ENCODE peak calls at places on chromosomes 2 and 18, in nine cellular contexts. One of them, this sample, is unnamed.

GRCh38 chr2:37645363-37645762 is 26.1 kb downstream of the CDC42EP3 start:
- DNase-seq in psoas muscle: no peak
- DNase-seq in astrocyte of the cerebellum: no peak
- DNase-seq in HCT116: no peak
- DNase-seq in upper lobe of right lung: no peak
- DNase-seq in cardiac muscle cell: peak
- DNase-seq in IMR-90: peak
- DNase-seq in fibroblast of mammary gland: peak
- DNase-seq in BJ: no peak
- DNase-seq in this sample: peak

GRCh38 chr2:2663401-2664036 is 332.4 kb upstream of the MYT1L start:
- DNase-seq in psoas muscle: no peak
- DNase-seq in astrocyte of the cerebellum: peak
- DNase-seq in HCT116: no peak
- DNase-seq in upper lobe of right lung: no peak
- DNase-seq in cardiac muscle cell: no peak
- DNase-seq in IMR-90: peak
- DNase-seq in fibroblast of mammary gland: peak
- DNase-seq in BJ: no peak
- DNase-seq in this sample: no peak

GRCh38 chr2:183868153-183868552 is 730.2 kb upstream of the ZNF804A start:
- DNase-seq in psoas muscle: no peak
- DNase-seq in astrocyte of the cerebellum: no peak
- DNase-seq in HCT116: no peak
- DNase-seq in upper lobe of right lung: no peak
- DNase-seq in cardiac muscle cell: no peak
- DNase-seq in IMR-90: no peak
- DNase-seq in fibroblast of mammary gland: peak
- DNase-seq in BJ: no peak
- DNase-seq in this sample: peak

GRCh38 chr2:20015482-20016083 is 3.1 kb upstream of the MATN3 start:
- DNase-seq in psoas muscle: no peak
- DNase-seq in astrocyte of the cerebellum: peak
- DNase-seq in HCT116: peak
- DNase-seq in upper lobe of right lung: no peak
- DNase-seq in cardiac muscle cell: peak
- DNase-seq in IMR-90: peak
- DNase-seq in fibroblast of mammary gland: peak
- DNase-seq in BJ: no peak
- DNase-seq in this sample: peak

GRCh38 chr18:63234839-63235238 is 84.7 kb downstream of the BCL2 start:
- DNase-seq in psoas muscle: no peak
- DNase-seq in astrocyte of the cerebellum: no peak
- DNase-seq in HCT116: no peak
- DNase-seq in upper lobe of right lung: no peak
- DNase-seq in cardiac muscle cell: peak
- DNase-seq in IMR-90: no peak
- DNase-seq in fibroblast of mammary gland: no peak
- DNase-seq in BJ: no peak
- DNase-seq in this sample: no peak

GRCh38 chr2:191999101-191999836 is 152.4 kb upstream of the CAVIN2 start:
- DNase-seq in psoas muscle: no peak
- DNase-seq in astrocyte of the cerebellum: no peak
- DNase-seq in HCT116: no peak
- DNase-seq in upper lobe of right lung: no peak
- DNase-seq in cardiac muscle cell: no peak
- DNase-seq in IMR-90: peak
- DNase-seq in fibroblast of mammary gland: peak
- DNase-seq in BJ: no peak
- DNase-seq in this sample: no peak

GRCh38 chr2:70991742-70992141 is 2.9 kb downstream of the TEX261 start:
- DNase-seq in psoas muscle: no peak
- DNase-seq in astrocyte of the cerebellum: no peak
- DNase-seq in HCT116: no peak
- DNase-seq in upper lobe of right lung: peak
- DNase-seq in cardiac muscle cell: no peak
- DNase-seq in IMR-90: no peak
- DNase-seq in fibroblast of mammary gland: no peak
- DNase-seq in BJ: no peak
- DNase-seq in this sample: no peak

GRCh38 chr18:24876266-24876665 is 415.8 kb downstream of the HRH4 start:
- DNase-seq in psoas muscle: no peak
- DNase-seq in astrocyte of the cerebellum: no peak
- DNase-seq in HCT116: no peak
- DNase-seq in upper lobe of right lung: no peak
- DNase-seq in cardiac muscle cell: no peak
- DNase-seq in IMR-90: no peak
- DNase-seq in fibroblast of mammary gland: no peak
- DNase-seq in BJ: peak
- DNase-seq in this sample: no peak

GRCh38 chr2:118202707-118203303 is 114.5 kb downstream of the INSIG2 start:
- DNase-seq in psoas muscle: peak
- DNase-seq in astrocyte of the cerebellum: peak
- DNase-seq in HCT116: no peak
- DNase-seq in upper lobe of right lung: peak
- DNase-seq in cardiac muscle cell: peak
- DNase-seq in IMR-90: peak
- DNase-seq in fibroblast of mammary gland: peak
- DNase-seq in BJ: no peak
- DNase-seq in this sample: peak

GRCh38 chr2:235314371-235314915 is 179.4 kb upstream of the AGAP1 start:
- DNase-seq in psoas muscle: no peak
- DNase-seq in astrocyte of the cerebellum: no peak
- DNase-seq in HCT116: no peak
- DNase-seq in upper lobe of right lung: no peak
- DNase-seq in cardiac muscle cell: peak
- DNase-seq in IMR-90: no peak
- DNase-seq in fibroblast of mammary gland: peak
- DNase-seq in BJ: no peak
- DNase-seq in this sample: no peak

GRCh38 chr2:233061007-233061590 is 957 bp downstream of the INPP5D start:
- DNase-seq in psoas muscle: no peak
- DNase-seq in astrocyte of the cerebellum: no peak
- DNase-seq in HCT116: no peak
- DNase-seq in upper lobe of right lung: peak
- DNase-seq in cardiac muscle cell: no peak
- DNase-seq in IMR-90: no peak
- DNase-seq in fibroblast of mammary gland: no peak
- DNase-seq in BJ: no peak
- DNase-seq in this sample: no peak

GRCh38 chr18:69992776-69993175 is 45.1 kb upstream of the CD226 start:
- DNase-seq in psoas muscle: no peak
- DNase-seq in astrocyte of the cerebellum: no peak
- DNase-seq in HCT116: no peak
- DNase-seq in upper lobe of right lung: no peak
- DNase-seq in cardiac muscle cell: no peak
- DNase-seq in IMR-90: peak
- DNase-seq in fibroblast of mammary gland: peak
- DNase-seq in BJ: no peak
- DNase-seq in this sample: peak

GRCh38 chr2:223641062-223641461 is 38.9 kb upstream of the SCG2 start:
- DNase-seq in psoas muscle: no peak
- DNase-seq in astrocyte of the cerebellum: no peak
- DNase-seq in HCT116: no peak
- DNase-seq in upper lobe of right lung: no peak
- DNase-seq in cardiac muscle cell: no peak
- DNase-seq in IMR-90: peak
- DNase-seq in fibroblast of mammary gland: no peak
- DNase-seq in BJ: no peak
- DNase-seq in this sample: peak

GRCh38 chr18:54127759-54128378 is 96.6 kb downstream of the MBD2 start:
- DNase-seq in psoas muscle: no peak
- DNase-seq in astrocyte of the cerebellum: peak
- DNase-seq in HCT116: peak
- DNase-seq in upper lobe of right lung: no peak
- DNase-seq in cardiac muscle cell: peak
- DNase-seq in IMR-90: peak
- DNase-seq in fibroblast of mammary gland: peak
- DNase-seq in BJ: no peak
- DNase-seq in this sample: peak

GRCh38 chr2:238299803-238300202 is 11.4 kb upstream of the PER2 start:
- DNase-seq in psoas muscle: peak
- DNase-seq in astrocyte of the cerebellum: no peak
- DNase-seq in HCT116: no peak
- DNase-seq in upper lobe of right lung: no peak
- DNase-seq in cardiac muscle cell: no peak
- DNase-seq in IMR-90: no peak
- DNase-seq in fibroblast of mammary gland: no peak
- DNase-seq in BJ: no peak
- DNase-seq in this sample: no peak

GRCh38 chr2:233278921-233279320 is 27.4 kb downstream of the ATG16L1 start:
- DNase-seq in psoas muscle: no peak
- DNase-seq in astrocyte of the cerebellum: no peak
- DNase-seq in HCT116: no peak
- DNase-seq in upper lobe of right lung: no peak
- DNase-seq in cardiac muscle cell: no peak
- DNase-seq in IMR-90: no peak
- DNase-seq in fibroblast of mammary gland: no peak
- DNase-seq in BJ: no peak
- DNase-seq in this sample: no peak

GRCh38 chr2:30777662-30778505 is 29.4 kb downstream of the CAPN13 start:
- DNase-seq in psoas muscle: no peak
- DNase-seq in astrocyte of the cerebellum: no peak
- DNase-seq in HCT116: no peak
- DNase-seq in upper lobe of right lung: no peak
- DNase-seq in cardiac muscle cell: no peak
- DNase-seq in IMR-90: no peak
- DNase-seq in fibroblast of mammary gland: no peak
- DNase-seq in BJ: no peak
- DNase-seq in this sample: no peak

GRCh38 chr2:101330253-101330921 is 21.9 kb upstream of the RNF149 start:
- DNase-seq in psoas muscle: no peak
- DNase-seq in astrocyte of the cerebellum: no peak
- DNase-seq in HCT116: no peak
- DNase-seq in upper lobe of right lung: no peak
- DNase-seq in cardiac muscle cell: peak
- DNase-seq in IMR-90: no peak
- DNase-seq in fibroblast of mammary gland: no peak
- DNase-seq in BJ: no peak
- DNase-seq in this sample: peak

DNA sequence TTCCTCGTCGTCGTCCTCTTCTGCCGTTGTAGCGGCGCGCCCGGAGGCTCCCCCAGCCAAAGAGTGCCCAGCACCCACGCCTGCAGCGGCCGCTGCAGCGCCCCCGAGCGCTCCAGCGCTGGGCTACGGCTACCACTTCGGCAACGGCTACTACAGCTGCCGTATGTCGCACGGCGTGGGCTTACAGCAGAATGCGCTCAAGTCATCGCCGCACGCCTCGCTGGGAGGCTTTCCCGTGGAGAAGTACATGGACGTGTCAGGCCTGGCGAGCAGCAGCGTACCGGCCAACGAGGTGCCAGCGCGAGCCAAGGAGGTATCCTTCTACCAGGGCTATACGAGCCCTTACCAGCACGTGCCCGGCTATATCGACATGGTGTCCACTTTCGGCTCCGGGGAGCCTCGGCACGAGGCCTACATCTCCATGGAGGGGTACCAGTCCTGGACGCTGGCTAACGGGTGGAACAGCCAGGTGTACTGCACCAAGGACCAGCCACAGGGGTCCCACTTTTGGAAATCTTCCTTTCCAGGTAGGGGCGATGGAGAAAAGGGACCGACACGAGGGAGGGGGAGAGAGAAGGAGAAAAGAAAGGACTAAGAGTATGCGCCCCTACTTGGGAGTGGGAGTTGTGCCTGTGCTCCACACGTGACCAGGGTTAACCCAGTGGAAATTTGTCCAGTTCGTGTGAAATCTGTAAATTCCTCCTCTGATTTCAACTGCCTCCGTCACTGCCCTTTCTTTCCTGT is 796 bp downstream of the HOXD13 start:
- DNase-seq in psoas muscle: no peak
- DNase-seq in astrocyte of the cerebellum: no peak
- DNase-seq in HCT116: no peak
- DNase-seq in upper lobe of right lung: no peak
- DNase-seq in cardiac muscle cell: no peak
- DNase-seq in IMR-90: no peak
- DNase-seq in fibroblast of mammary gland: no peak
- DNase-seq in BJ: no peak
- DNase-seq in this sample: no peak
- TF ChIP-seq CTCF in psoas muscle: no peak
- TF ChIP-seq CTCF in astrocyte of the cerebellum: no peak
- TF ChIP-seq CTCF in HCT116: no peak
- TF ChIP-seq CTCF in upper lobe of right lung: no peak
- TF ChIP-seq CTCF in cardiac muscle cell: no peak
- TF ChIP-seq CTCF in IMR-90: no peak
- TF ChIP-seq CTCF in fibroblast of mammary gland: no peak
- TF ChIP-seq CTCF in BJ: peak
- TF ChIP-seq CTCF in this sample: no peak

GRCh38 chr18:55779711-55780590 is 192.0 kb upstream of the TCF4 start:
- DNase-seq in psoas muscle: peak
- DNase-seq in astrocyte of the cerebellum: no peak
- DNase-seq in HCT116: no peak
- DNase-seq in upper lobe of right lung: peak
- DNase-seq in cardiac muscle cell: peak
- DNase-seq in IMR-90: peak
- DNase-seq in fibroblast of mammary gland: peak
- DNase-seq in BJ: no peak
- DNase-seq in this sample: peak
- H3K4me3 ChIP-seq in psoas muscle: peak
- H3K4me3 ChIP-seq in astrocyte of the cerebellum: peak
- H3K4me3 ChIP-seq in HCT116: no peak
- H3K4me3 ChIP-seq in upper lobe of right lung: peak
- H3K4me3 ChIP-seq in cardiac muscle cell: peak
- H3K4me3 ChIP-seq in IMR-90: peak
- H3K4me3 ChIP-seq in fibroblast of mammary gland: peak
- H3K4me3 ChIP-seq in BJ: peak
- H3K4me3 ChIP-seq in this sample: peak

GRCh38 chr2:32627441-32627900 is 379 bp upstream of the TTC27 start:
- DNase-seq in psoas muscle: peak
- DNase-seq in astrocyte of the cerebellum: peak
- DNase-seq in HCT116: no peak
- DNase-seq in upper lobe of right lung: no peak
- DNase-seq in cardiac muscle cell: peak
- DNase-seq in IMR-90: peak
- DNase-seq in fibroblast of mammary gland: peak
- DNase-seq in BJ: no peak
- DNase-seq in this sample: peak
- TF ChIP-seq CTCF in psoas muscle: no peak
- TF ChIP-seq CTCF in astrocyte of the cerebellum: peak
- TF ChIP-seq CTCF in HCT116: no peak
- TF ChIP-seq CTCF in upper lobe of right lung: peak
- TF ChIP-seq CTCF in cardiac muscle cell: peak
- TF ChIP-seq CTCF in IMR-90: no peak
- TF ChIP-seq CTCF in fibroblast of mammary gland: peak
- TF ChIP-seq CTCF in BJ: peak
- TF ChIP-seq CTCF in this sample: peak

GRCh38 chr18:3380384-3380961 is 69.5 kb upstream of the TGIF1 start:
- DNase-seq in psoas muscle: peak
- DNase-seq in astrocyte of the cerebellum: no peak
- DNase-seq in HCT116: peak
- DNase-seq in upper lobe of right lung: no peak
- DNase-seq in cardiac muscle cell: peak
- DNase-seq in IMR-90: peak
- DNase-seq in fibroblast of mammary gland: peak
- DNase-seq in BJ: no peak
- DNase-seq in this sample: peak
- H3K4me3 ChIP-seq in psoas muscle: no peak
- H3K4me3 ChIP-seq in astrocyte of the cerebellum: no peak
- H3K4me3 ChIP-seq in HCT116: peak
- H3K4me3 ChIP-seq in upper lobe of right lung: no peak
- H3K4me3 ChIP-seq in cardiac muscle cell: no peak
- H3K4me3 ChIP-seq in IMR-90: no peak
- H3K4me3 ChIP-seq in fibroblast of mammary gland: no peak
- H3K4me3 ChIP-seq in BJ: no peak
- H3K4me3 ChIP-seq in this sample: no peak